ENCODE peak calls at places on chromosomes 3 and 15, in five cellular contexts. Y is mesenteric fat pad, G is HFFc6, C is NB4, O is cardiac muscle cell. P is an unnamed sample.

GRCh38 chr3:140134231-140134630 is 199.2 kb downstream of the CLSTN2 start:
- DNase-seq in Y (no peak), G (no peak), C (no peak), O (no peak), P (no peak)

GRCh38 chr3:8793242-8793641 is 23.8 kb upstream of the OXTR start:
- DNase-seq in Y (no peak), G (peak; percentile 79), C (no peak), O (no peak), P (no peak)

GRCh38 chr15:42719051-42719450 is 17.9 kb downstream of the CDAN1 start:
- DNase-seq in Y (no peak), G (no peak), C (no peak), O (no peak), P (no peak)

GRCh38 chr3:69941439-69942176 is 57.9 kb upstream of the SAMMSON start:
- DNase-seq in Y (no peak), G (peak; percentile 35), C (no peak), O (no peak), P (no peak)

GRCh38 chr3:157065201-157065600 is 94.7 kb downstream of the CCNL1 start:
- DNase-seq in Y (no peak), G (no peak), C (no peak), O (no peak), P (no peak)

GRCh38 chr3:127172670-127173515 is 20.0 kb upstream of the PRR23E start:
- DNase-seq in Y (peak; percentile 86), G (peak; percentile 86), C (peak; percentile 34), O (peak; percentile 59), P (no peak)

GRCh38 chr3:118228151-118228550 is 806.5 kb downstream of the IGSF11 start:
- DNase-seq in Y (no peak), G (no peak), C (no peak), O (no peak), P (no peak)

GRCh38 chr3:114376091-114376490 is 82.3 kb downstream of the TIGIT start:
- DNase-seq in Y (no peak), G (no peak), C (no peak), O (no peak), P (no peak)

GRCh38 chr15:75646944-75647364 is 758 bp upstream of the SNX33 start:
- DNase-seq in Y (no peak), G (no peak), C (peak; percentile 55), O (peak; percentile 44), P (no peak)

GRCh38 chr3:156126467-156126866 is 6.1 kb downstream of the KCNAB1 start:
- DNase-seq in Y (no peak), G (no peak), C (no peak), O (no peak), P (no peak)

GRCh38 chr3:77449459-77449858 is 409.6 kb downstream of the ROBO2 start:
- DNase-seq in Y (no peak), G (no peak), C (no peak), O (no peak), P (no peak)